ENCODE peak calls at places on chromosomes 6 and 20, in seven cellular contexts. W is AG04449; B is AG09309; Z is anterior cingulate cortex; J is smooth muscle cell of the brain vasculature; C is stimulated activated CD4-positive, alpha-beta T cell treated with anti-CD3 and anti-CD28 coated beads, TNF-alpha, amount 100 ng/mL, for 24 hours; S is GM03348. Y is an unnamed sample.

GRCh38 chr6:84466521-84466920 is 239.1 kb upstream of the CEP162 start:
- DNase-seq in S (peak), W (peak), J (peak), C (no peak), B (peak), Z (no peak), Y (peak)

GRCh38 chr20:40563296-40563950 is 125.6 kb downstream of the MAFB start:
- DNase-seq in Z (no peak), S (peak), B (no peak), W (no peak), C (no peak), J (no peak), Y (peak)

GRCh38 chr20:16530201-16530681 is 43.0 kb downstream of the KIF16B start:
- DNase-seq in Z (no peak), S (no peak), W (no peak), J (no peak), C (no peak), B (no peak), Y (peak)

GRCh38 chr6:75608955-75609533 is 7.4 kb downstream of the SENP6 start:
- DNase-seq in W (no peak), S (no peak), B (no peak), C (no peak), Z (no peak), J (no peak), Y (no peak)

GRCh38 chr20:38961530-38962043 is 557 bp upstream of the DHX35 start:
- DNase-seq in J (no peak), C (no peak), W (no peak), Z (no peak), B (no peak), S (no peak), Y (no peak)

GRCh38 chr20:5569021-5569420 is 181.2 kb upstream of the SHLD1 start:
- DNase-seq in W (no peak), C (peak), B (peak), J (peak), S (peak), Z (no peak), Y (peak)

GRCh38 chr6:7910298-7910653 is 312 bp downstream of the TXNDC5 start:
- DNase-seq in W (no peak), C (no peak), Z (no peak), S (no peak), B (no peak), J (no peak), Y (peak)

GRCh38 chr6:147212618-147213017 is 8.4 kb downstream of the STXBP5 start:
- DNase-seq in C (no peak), W (no peak), Z (no peak), S (no peak), J (no peak), B (no peak), Y (no peak)

GRCh38 chr20:41249371-41249770 is 68.2 kb downstream of the ZHX3 start:
- DNase-seq in J (no peak), Z (no peak), B (peak), C (no peak), W (peak), S (peak), Y (peak)

GRCh38 chr6:166456360-166457156 is 73.8 kb upstream of the MPC1 start:
- DNase-seq in B (no peak), C (no peak), J (peak), S (no peak), Z (no peak), W (no peak), Y (peak)

GRCh38 chr6:148807784-148808183 is 61.0 kb downstream of the UST start:
- DNase-seq in Z (no peak), S (no peak), J (no peak), W (no peak), C (no peak), B (no peak), Y (no peak)

GRCh38 chr6:586553-586952 is 70.3 kb downstream of the HUS1B start:
- DNase-seq in C (no peak), B (no peak), W (no peak), J (no peak), Z (no peak), S (no peak), Y (no peak)

GRCh38 chr20:46970937-46971630 is 76.4 kb downstream of the EYA2 start:
- DNase-seq in S (peak), B (no peak), C (no peak), J (no peak), W (peak), Z (no peak), Y (peak)

GRCh38 chr6:46584586-46584985 is 68.0 kb downstream of the CYP39A1 start:
- DNase-seq in S (no peak), J (no peak), C (no peak), Z (no peak), B (no peak), W (no peak), Y (peak)

GRCh38 chr6:54307412-54308036 is 717 bp upstream of the TINAG start:
- DNase-seq in Z (no peak), W (no peak), J (no peak), C (no peak), S (no peak), B (no peak), Y (no peak)

GRCh38 chr6:168948990-168949531 is 304.6 kb downstream of the THBS2 start:
- DNase-seq in B (no peak), C (no peak), S (no peak), J (no peak), W (no peak), Z (no peak), Y (no peak)

GRCh38 chr6:16769986-16770376 is 8.7 kb upstream of the ATXN1 start:
- DNase-seq in J (no peak), S (peak), W (no peak), B (peak), C (no peak), Z (no peak), Y (peak)

GRCh38 chr6:46921059-46921458 is 679 bp downstream of the ADGRF5 start:
- DNase-seq in J (no peak), C (no peak), Z (no peak), W (no peak), S (no peak), B (no peak), Y (peak)

GRCh38 chr6:134921980-134922313 is 28.0 kb downstream of the ALDH8A1 start:
- DNase-seq in W (no peak), Z (no peak), J (no peak), B (no peak), C (no peak), S (no peak), Y (no peak)

GRCh38 chr6:30513451-30513850 is 24.1 kb downstream of the HLA-E start:
- DNase-seq in J (no peak), W (no peak), S (no peak), C (no peak), B (no peak), Z (no peak), Y (no peak)

GRCh38 chr6:128124713-128125112 is 223.9 kb upstream of the THEMIS start:
- DNase-seq in S (peak), W (no peak), Z (no peak), J (no peak), C (no peak), B (no peak), Y (peak)

GRCh38 chr20:46757754-46758678 is 48.6 kb downstream of the SLC2A10 start:
- DNase-seq in W (no peak), S (peak), Z (no peak), C (peak), B (no peak), J (peak), Y (peak)

GRCh38 chr20:47379433-47380150 is 23.1 kb upstream of the ZMYND8 start:
- DNase-seq in J (no peak), C (no peak), B (no peak), S (no peak), Z (no peak), W (peak), Y (peak)

GRCh38 chr6:116221931-116222330 is 31.9 kb downstream of the TSPYL4 start:
- DNase-seq in B (no peak), S (no peak), Z (no peak), C (no peak), J (no peak), W (no peak), Y (no peak)

GRCh38 chr20:4920131-4920530 is 81.2 kb downstream of the SLC23A2 start:
- DNase-seq in S (no peak), C (no peak), B (no peak), J (no peak), Z (no peak), W (no peak), Y (no peak)

GRCh38 chr6:34242252-34243130 is 5.8 kb downstream of the HMGA1 start:
- DNase-seq in J (no peak), B (no peak), Z (no peak), C (no peak), S (no peak), W (no peak), Y (no peak)

GRCh38 chr20:49985617-49986016 is 2.8 kb downstream of the SNAI1 start:
- DNase-seq in Z (no peak), W (no peak), J (no peak), S (no peak), B (no peak), C (no peak), Y (no peak)

GRCh38 chr20:50783390-50783789 is 11.5 kb upstream of the BCAS4 start:
- DNase-seq in B (no peak), W (no peak), C (no peak), S (no peak), J (no peak), Z (no peak), Y (no peak)

GRCh38 chr6:108862479-108863191 is 14.4 kb downstream of the ARMC2 start:
- DNase-seq in W (no peak), J (no peak), C (no peak), Z (no peak), S (no peak), B (no peak), Y (no peak)